ENCODE peak calls at places on chromosomes 16 and 17, in four cellular contexts. F is neuronal stem cell, Z is stomach, M is osteoblast. J is an unnamed sample.
A peak's percentile ranks its signal among the peaks of the same experiment; 100 is the strongest.

GRCh38 chr17:72122668-72123495 is 2.1 kb downstream of the SOX9 start:
- DNase-seq in Z (peak; percentile 50), F (no peak), M (peak; percentile 96), J (peak; percentile 89)

GRCh38 chr16:81996664-81997529 is 14.4 kb downstream of the SDR42E1 start:
- DNase-seq in F (no peak), M (peak; percentile 87), Z (no peak), J (peak; percentile 69)

GRCh38 chr17:45367216-45367615 is 50.4 kb upstream of the MAP3K14 start:
- DNase-seq in M (peak; percentile 13), F (no peak), Z (no peak), J (peak; percentile 48)

GRCh38 chr16:73890524-73891500 is 405.8 kb upstream of the PSMD7 start:
- DNase-seq in M (no peak), Z (no peak), F (peak; percentile 32), J (peak; percentile 79)

GRCh38 chr17:69857412-69857835 is 217.6 kb upstream of the KCNJ16 start:
- DNase-seq in Z (no peak), F (no peak), M (peak; percentile 37), J (no peak)

GRCh38 chr16:29985271-29985811 is 10.1 kb downstream of the HIRIP3 start:
- DNase-seq in F (no peak), M (no peak), Z (no peak), J (no peak)

GRCh38 chr16:47142469-47143328 is 1.0 kb downstream of the NETO2 start:
- DNase-seq in Z (peak; percentile 29), M (peak; percentile 92), F (peak; percentile 46), J (no peak)

GRCh38 chr17:7579001-7579838 is at the start of gene CD68:
- DNase-seq in M (peak; percentile 96), F (no peak), Z (peak; percentile 71), J (peak; percentile 90)

GRCh38 chr17:76929148-76929547 is 60.9 kb downstream of the MGAT5B start:
- DNase-seq in M (peak; percentile 67), Z (no peak), F (no peak), J (no peak)

GRCh38 chr17:12883472-12883871 is 94.2 kb downstream of the ARHGAP44 start:
- DNase-seq in M (no peak), Z (no peak), F (no peak), J (no peak)

GRCh38 chr17:78418627-78419026 is 40.2 kb downstream of the PGS1 start:
- DNase-seq in F (no peak), Z (no peak), M (no peak), J (no peak)

DNA sequence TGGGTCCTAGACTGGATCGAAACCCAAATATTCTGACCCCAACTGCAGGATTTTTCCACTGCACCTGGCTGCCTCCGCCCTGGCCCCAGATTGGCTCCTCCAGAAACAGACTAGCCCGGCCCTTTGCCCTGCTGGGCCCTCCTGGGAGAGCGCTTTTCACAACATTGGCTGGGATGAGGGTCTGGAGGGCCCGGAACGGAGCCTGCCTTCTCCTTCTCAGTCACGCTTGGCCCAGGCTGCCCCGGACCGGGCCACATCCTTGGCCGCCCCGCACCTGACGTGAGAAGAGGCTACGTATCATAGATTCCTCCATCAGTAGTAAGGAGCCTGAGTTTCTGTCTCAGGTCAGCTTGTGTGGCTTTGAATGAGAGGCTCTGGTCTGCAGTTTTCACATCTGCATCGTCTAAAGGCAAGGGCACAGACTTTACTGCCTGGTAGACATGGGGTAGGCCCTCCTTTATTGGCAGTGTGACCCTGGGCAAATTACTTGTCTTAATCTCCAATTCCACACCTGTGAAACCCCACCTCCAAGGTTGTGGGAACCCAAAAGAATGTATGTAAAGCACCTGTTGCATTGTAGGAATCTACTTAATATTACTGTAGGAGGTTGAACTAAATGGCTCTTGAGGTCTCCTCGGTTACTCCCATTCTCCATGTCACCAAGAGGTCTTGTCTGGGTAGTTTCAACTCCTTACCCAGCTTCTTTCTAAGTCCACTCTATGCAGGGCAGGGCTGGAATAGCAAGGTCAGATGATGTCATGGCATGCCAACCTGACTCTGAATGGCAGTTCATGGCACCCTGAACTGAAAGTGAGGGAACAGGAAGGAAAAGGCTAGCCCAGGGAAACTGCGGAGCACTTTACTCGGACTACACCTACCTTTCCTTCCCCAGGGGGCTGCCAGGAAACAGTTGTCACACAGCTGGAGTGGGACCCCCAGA is 666 bp downstream of the LRRC3C start:
- DNase-seq in F (no peak), Z (peak; percentile 46), M (no peak), J (peak; percentile 92)
- H3K4me3 ChIP-seq in F (peak overlapping the region; percentile 62), Z (peak overlapping the region; percentile 92), M (peak overlapping the region; percentile 91), J (peak overlapping the region; percentile 82)

GRCh38 chr16:2008009-2008526 is 1.6 kb downstream of the ZNF598 start:
- DNase-seq in F (no peak), Z (no peak), M (peak; percentile 96), J (no peak)
- H3K4me1 ChIP-seq in F (peaks cover 35% of the 10 kb centered on the region), Z (peaks cover 67% of the 10 kb centered on the region), M (peaks cover 32% of the 10 kb centered on the region), J (peaks cover 27% of the 10 kb centered on the region)

DNA sequence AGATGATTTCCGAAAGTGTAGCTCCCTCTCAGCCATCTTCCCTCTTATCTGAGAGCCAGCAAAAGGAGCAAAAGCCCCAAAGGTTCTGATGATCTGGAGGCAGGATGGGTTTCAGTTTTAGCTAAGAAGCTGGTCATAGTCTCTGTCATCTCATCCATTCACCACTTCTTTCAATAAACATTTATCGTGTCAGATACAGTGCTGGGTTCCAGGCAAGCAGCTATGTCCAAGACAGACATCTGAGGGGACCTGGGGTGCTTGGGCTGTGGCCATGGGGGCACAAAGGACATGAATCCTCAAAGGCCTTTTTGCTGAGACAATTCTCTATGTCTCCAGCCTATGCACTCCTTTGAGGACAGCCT is 1.0 kb upstream of the ETV4 start:
- DNase-seq in M (no peak), Z (no peak), F (no peak), J (peak; percentile 61)
- H3K27ac ChIP-seq in M (no peak overlapping the region), Z (no peak overlapping the region), F (no peak overlapping the region), J (no peak overlapping the region)

GRCh38 chr16:4626396-4626795 is 1.8 kb downstream of the MGRN1 start:
- DNase-seq in Z (no peak), F (no peak), M (peak; percentile 58), J (no peak)

GRCh38 chr16:4624015-4624826 is at the start of gene MGRN1:
- DNase-seq in Z (peak; percentile 95), M (peak; percentile 99), F (peak; percentile 95), J (peak; percentile 97)

GRCh38 chr16:4625617-4626159 is 1.1 kb downstream of the MGRN1 start:
- DNase-seq in F (no peak), M (peak; percentile 88), Z (no peak), J (no peak)

GRCh38 chr16:4624827-4625616 is 396 bp downstream of the MGRN1 start:
- DNase-seq in M (peak; percentile 95), F (peak; percentile 82), Z (peak; percentile 72), J (peak; percentile 93)

DNA sequence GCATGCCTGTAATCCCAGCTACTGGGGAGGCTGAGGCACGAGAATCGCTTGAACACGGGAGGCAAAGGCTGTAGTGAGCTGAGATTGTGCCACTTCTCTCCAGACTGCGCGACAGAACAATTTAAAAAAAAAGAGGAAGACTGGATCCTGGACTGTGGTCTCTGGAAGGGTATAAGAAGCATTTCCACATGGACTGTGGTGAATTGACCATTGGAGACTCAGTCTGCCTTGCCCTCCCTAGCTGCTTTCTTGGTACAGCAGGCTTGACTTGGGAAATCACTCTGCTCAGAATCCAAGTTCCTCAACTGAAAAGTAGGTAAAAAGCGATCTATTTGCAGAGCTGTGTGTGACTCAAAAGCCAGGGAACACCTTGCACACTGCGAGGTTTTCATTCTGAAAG is 1.0 kb upstream of the MGRN1 start:
- DNase-seq in Z (no peak), M (peak; percentile 19), F (no peak), J (no peak)
- H3K4me3 ChIP-seq in Z (no peak overlapping the region), M (no peak overlapping the region), F (no peak overlapping the region), J (no peak overlapping the region)

DNA sequence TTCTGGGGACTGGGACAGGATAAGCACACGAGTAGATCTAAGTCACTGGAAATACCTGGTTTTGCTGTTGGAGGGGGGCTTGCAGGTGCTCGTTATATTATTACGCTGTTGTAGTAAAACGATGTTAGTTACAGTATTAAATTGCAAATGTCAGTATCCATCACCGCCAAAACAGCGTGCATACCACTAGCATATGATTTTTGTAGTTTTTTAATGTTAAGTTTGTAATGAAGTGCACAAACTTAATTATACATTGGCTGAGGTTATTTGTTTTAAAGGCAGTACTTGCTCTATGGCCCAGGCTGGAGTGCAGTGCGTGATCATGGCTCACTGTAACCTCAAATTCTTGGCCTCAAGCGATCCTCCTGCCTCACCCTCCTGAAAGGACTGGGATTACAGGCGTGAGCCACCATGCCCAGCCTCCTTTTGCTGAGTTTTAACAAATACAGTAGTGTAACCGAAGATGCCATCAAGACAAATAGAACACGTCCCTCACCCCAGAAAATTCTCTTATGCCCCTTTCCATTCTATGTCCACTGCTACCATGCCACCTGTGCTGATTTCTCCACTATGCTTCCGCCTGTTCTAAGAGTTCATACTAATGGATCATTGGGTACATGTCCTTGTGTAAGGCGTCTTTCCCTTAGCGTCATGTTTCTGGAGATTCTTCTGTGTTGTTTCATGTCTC is 20.7 kb upstream of the CSNK1D start:
- DNase-seq in Z (no peak), F (no peak), M (no peak), J (no peak)
- H3K4me1 ChIP-seq in Z (peaks cover 67% of the 10 kb centered on the region), F (peaks cover 12% of the 10 kb centered on the region), M (peaks cover 25% of the 10 kb centered on the region), J (no peaks in the 10 kb centered on the region)

GRCh38 chr17:4120332-4120731 is 22.5 kb downstream of the ZZEF1 start:
- DNase-seq in M (no peak), F (no peak), Z (no peak), J (no peak)

GRCh38 chr17:4124994-4125393 is 17.8 kb downstream of the ZZEF1 start:
- DNase-seq in F (peak; percentile 17), Z (no peak), M (no peak), J (peak; percentile 85)

GRCh38 chr17:4116516-4116915 is 26.3 kb downstream of the ZZEF1 start:
- DNase-seq in Z (no peak), F (no peak), M (no peak), J (no peak)

GRCh38 chr17:4118095-4118743 is 24.6 kb downstream of the ZZEF1 start:
- DNase-seq in M (no peak), F (no peak), Z (no peak), J (no peak)

DNA sequence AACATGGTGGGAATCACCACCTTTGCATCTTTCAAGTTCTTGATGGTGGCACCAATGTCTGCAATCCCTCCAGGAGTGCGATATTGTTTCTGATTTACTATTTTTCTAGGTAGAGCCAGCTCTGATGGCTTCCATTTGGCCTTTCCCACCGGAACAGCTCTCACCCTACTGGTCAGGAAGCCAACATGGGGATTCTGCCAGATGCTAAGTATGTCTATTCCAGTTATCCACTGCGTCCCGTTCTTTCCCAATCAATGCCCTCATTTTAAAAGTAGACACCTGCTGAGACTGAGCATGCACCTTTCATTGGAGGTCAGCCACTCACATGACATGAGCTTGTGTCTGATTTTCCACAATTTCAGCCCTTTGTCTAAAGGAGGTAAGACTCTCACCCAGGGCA is 23.5 kb downstream of the ZZEF1 start:
- DNase-seq in M (no peak), F (no peak), Z (no peak), J (no peak)
- H3K27ac ChIP-seq in M (no peak overlapping the region), F (no peak overlapping the region), Z (no peak overlapping the region), J (no peak overlapping the region)

J was measured in endodermal cell.